ENCODE peak calls at places on chromosomes 12 and 14, in five cellular contexts. D is A549, B is HepG2, N is GM12878, S is H1. J is an unnamed sample.

GRCh38 chr12:65522956-65523857 is 244.7 kb downstream of the MSRB3 start:
- DNase-seq in B (no peak), S (no peak), D (no peak), N (no peak), J (no peak)

GRCh38 chr12:49703647-49704137 is 3.5 kb downstream of the FMNL3 start:
- DNase-seq in N (peak), D (no peak), B (no peak), S (no peak), J (no peak)

GRCh38 chr12:95218852-95219171 is 1.2 kb downstream of the VEZT start:
- DNase-seq in N (no peak), D (peak), B (no peak), S (no peak), J (no peak)

GRCh38 chr14:30770376-30770775 is 104.0 kb upstream of the COCH start:
- DNase-seq in B (no peak), S (no peak), D (no peak), N (no peak), J (no peak)

GRCh38 chr12:115866909-115867525 is 410.5 kb downstream of the MED13L start:
- DNase-seq in B (peak), S (no peak), D (peak), N (no peak), J (no peak)

GRCh38 chr12:119788783-119789182 is 88.3 kb downstream of the CIT start:
- DNase-seq in S (no peak), B (no peak), D (no peak), N (no peak), J (no peak)

GRCh38 chr12:67720383-67720856 is 71.9 kb downstream of the DYRK2 start:
- DNase-seq in N (no peak), D (peak), S (no peak), B (no peak), J (no peak)

GRCh38 chr14:78164226-78164853 is 5.8 kb upstream of the NRXN3 start:
- DNase-seq in B (peak), S (peak), D (peak), N (no peak), J (peak)

GRCh38 chr14:104080557-104081492 is 4.7 kb upstream of the ASPG start:
- DNase-seq in B (no peak), S (no peak), N (no peak), D (no peak), J (no peak)

GRCh38 chr14:67358914-67359313 is 690 bp downstream of the ATP6V1D start:
- DNase-seq in S (peak), N (no peak), D (no peak), B (no peak), J (no peak)

GRCh38 chr12:92597997-92598396 is 104.8 kb upstream of the PLEKHG7 start:
- DNase-seq in B (no peak), N (no peak), D (peak), S (no peak), J (no peak)

GRCh38 chr12:127230843-127231260 is 1036.1 kb upstream of the TMEM132C start:
- DNase-seq in N (no peak), D (peak), B (no peak), S (no peak), J (no peak)

GRCh38 chr12:11166300-11166699 is 4.7 kb upstream of the SMIM10L1 start:
- DNase-seq in N (no peak), D (no peak), B (no peak), S (no peak), J (no peak)

GRCh38 chr12:93042684-93043083 is 113.6 kb upstream of the EEA1 start:
- DNase-seq in S (no peak), B (no peak), N (no peak), D (no peak), J (no peak)

GRCh38 chr12:122309564-122310121 is 43.3 kb upstream of the VPS33A start:
- DNase-seq in D (no peak), S (peak), N (no peak), B (no peak), J (no peak)
- TF ChIP-seq EP300 in D (no peak), S (no peak), N (no peak), B (no peak), J (no peak)

DNA sequence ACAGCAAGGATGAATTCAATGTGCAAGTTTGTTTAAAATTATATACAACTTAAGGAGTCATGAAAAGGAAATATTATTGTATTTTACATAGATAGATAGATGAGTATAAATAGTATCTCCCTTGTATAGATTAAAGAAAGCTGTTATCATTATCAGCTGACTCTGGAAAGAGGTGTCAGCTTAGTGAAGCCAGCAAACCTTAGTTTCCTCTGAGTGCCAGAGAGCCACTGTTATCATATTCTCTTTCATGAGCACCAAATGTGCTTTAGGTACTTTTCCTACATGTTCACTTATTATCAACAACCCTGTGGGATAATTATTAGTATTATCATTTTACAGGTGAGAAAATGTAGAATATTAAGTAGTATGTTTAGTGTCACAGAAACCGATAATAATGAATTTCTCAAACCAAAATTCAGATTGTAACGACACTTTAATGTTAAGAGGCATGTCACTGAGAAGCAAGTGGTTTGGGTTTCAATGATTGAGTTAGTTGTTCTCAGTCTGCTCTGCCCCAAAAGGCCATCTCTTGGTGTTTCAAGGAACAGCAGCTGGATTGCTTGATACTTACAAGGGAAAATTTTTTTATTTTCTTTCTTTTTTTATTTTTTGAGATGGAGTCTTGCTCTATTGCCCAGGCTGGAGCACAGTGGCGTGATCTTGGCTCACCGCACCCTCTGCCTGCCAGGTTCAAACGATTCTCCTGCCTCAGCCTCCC is 53.7 kb downstream of the PLEKHA5 start:
- DNase-seq in S (no peak), B (no peak), D (peak), N (no peak), J (no peak)
- TF ChIP-seq KDM1A in S (no peak), B (no peak), D (no peak), N (no peak), J (no peak)

DNA sequence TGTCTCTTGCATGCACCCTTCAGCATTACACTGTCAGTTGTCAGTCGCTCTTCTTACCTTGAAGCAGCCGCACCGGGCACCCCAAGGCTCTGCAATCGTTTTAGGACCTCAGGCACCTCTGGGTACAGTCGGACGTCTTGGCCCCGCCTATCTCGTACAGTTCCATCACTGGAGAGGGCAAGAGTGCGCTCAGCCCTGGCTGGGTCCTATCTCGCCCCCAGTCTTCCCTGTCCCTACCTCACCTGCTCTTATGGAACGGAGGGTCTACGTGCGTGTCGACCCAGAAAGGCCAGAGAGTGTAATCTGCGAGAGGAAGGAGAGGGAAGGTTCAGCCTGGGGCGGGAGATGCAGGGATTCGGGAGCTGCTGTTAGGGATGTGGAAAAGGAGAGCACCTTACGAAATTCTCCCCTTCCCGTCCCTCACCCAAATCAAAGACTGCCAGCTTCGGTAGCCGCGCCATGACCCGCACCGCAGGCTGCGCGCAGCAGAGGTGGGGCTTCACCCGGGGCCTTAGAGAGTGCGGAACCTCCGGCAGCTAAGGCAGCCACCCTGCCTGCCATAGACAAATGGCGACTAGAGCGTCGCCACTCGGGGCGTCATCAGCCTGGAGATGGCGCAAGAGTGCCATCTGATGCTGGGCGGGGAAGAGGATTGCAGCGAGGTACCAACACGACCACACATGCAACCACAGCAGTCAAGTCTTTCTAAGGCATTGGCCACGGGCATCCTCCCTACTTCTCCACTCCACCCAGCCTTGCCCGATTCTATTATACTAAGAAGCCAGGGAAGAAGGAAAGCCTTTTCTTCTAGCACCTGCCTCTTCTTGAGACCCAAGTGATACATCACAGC is at the start of gene MDP1:
- DNase-seq in B (peak), N (peak), D (peak), S (peak), J (peak)
- TF ChIP-seq EP300 in B (peak), N (peak), D (no peak), S (no peak), J (peak)

DNA sequence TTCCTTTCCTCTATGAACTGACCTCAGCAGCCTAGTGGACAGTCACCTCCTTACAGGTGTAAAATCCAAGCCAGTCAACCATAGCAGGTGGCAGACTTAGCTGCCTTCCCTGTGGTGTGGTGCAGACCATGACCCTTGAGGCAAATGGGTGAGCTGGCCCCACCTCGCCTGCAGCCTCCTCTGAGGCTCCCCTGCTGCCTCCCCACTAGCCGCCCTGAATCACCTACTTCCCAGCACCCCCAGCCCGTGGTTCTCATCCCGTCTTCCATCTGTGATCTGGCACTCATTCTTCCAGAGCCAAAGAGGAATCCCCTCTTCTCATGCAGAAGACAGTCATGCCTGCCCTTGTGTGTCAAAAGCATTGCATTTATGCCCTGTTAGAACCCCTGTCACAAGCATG is 34.4 kb upstream of the TSPAN9 start:
- DNase-seq in D (no peak), N (no peak), S (no peak), B (no peak), J (no peak)
- TF ChIP-seq KDM1A in D (no peak), N (no peak), S (no peak), B (no peak), J (no peak)

GRCh38 chr14:26132061-26132460 is 465.8 kb downstream of the NOVA1 start:
- DNase-seq in S (no peak), N (no peak), B (no peak), D (no peak), J (no peak)

GRCh38 chr14:26125039-26125438 is 472.8 kb downstream of the NOVA1 start:
- DNase-seq in B (no peak), S (no peak), D (no peak), N (no peak), J (no peak)

GRCh38 chr14:26130690-26131089 is 467.1 kb downstream of the NOVA1 start:
- DNase-seq in D (no peak), S (no peak), N (no peak), B (no peak), J (no peak)

GRCh38 chr14:26123459-26123858 is 474.4 kb downstream of the NOVA1 start:
- DNase-seq in B (no peak), D (no peak), N (no peak), S (no peak), J (no peak)

GRCh38 chr14:26128931-26129674 is 468.7 kb downstream of the NOVA1 start:
- DNase-seq in B (no peak), D (no peak), N (no peak), S (no peak), J (no peak)
- TF ChIP-seq EP300 in B (no peak), D (no peak), N (no peak), S (no peak), J (no peak)

GRCh38 chr12:47768323-47768811 is 4.7 kb upstream of the SLC48A1 start:
- DNase-seq in S (no peak), B (peak), D (peak), N (no peak), J (no peak)
- TF ChIP-seq KDM1A in S (no peak), B (no peak), D (no peak), N (no peak), J (no peak)